ENCODE peak calls at places on chromosomes 5 and 9, in five cellular contexts. T, L, Z, F and Q are unnamed samples.

GRCh38 chr9:120783611-120784047 is 9.6 kb downstream of the FBXW2 start:
- DNase-seq in Z (peak; percentile 60), T (no peak), F (no peak), L (peak; percentile 87), Q (no peak)

GRCh38 chr9:76603448-76603895 is 144.5 kb downstream of the GCNT1 start:
- DNase-seq in F (no peak), T (no peak), Z (no peak), L (no peak), Q (no peak)

GRCh38 chr5:7897014-7897600 is 28.2 kb downstream of the MTRR start:
- DNase-seq in F (peak; percentile 40), Z (peak; percentile 72), L (peak; percentile 21), T (peak; percentile 43), Q (no peak)

GRCh38 chr9:72954431-72955420 is 1.9 kb upstream of the ALDH1A1 start:
- DNase-seq in Z (peak; percentile 68), T (no peak), F (no peak), L (no peak), Q (no peak)

GRCh38 chr5:27748847-27749246 is 710.5 kb upstream of the CDH9 start:
- DNase-seq in T (no peak), L (no peak), F (no peak), Z (no peak), Q (no peak)

GRCh38 chr5:43309657-43310056 is 3.6 kb downstream of the HMGCS1 start:
- DNase-seq in F (no peak), T (no peak), L (no peak), Z (no peak), Q (no peak)

GRCh38 chr5:73031839-73032238 is 76.0 kb downstream of the FCHO2 start:
- DNase-seq in T (no peak), L (no peak), F (no peak), Z (no peak), Q (no peak)

GRCh38 chr5:134833340-134834032 is 12.3 kb upstream of the C5orf24 start:
- DNase-seq in T (no peak), F (no peak), Z (no peak), L (no peak), Q (no peak)

GRCh38 chr9:70971698-70972097 is 149.7 kb downstream of the TRPM3 start:
- DNase-seq in F (no peak), L (no peak), Z (no peak), T (no peak), Q (no peak)
- TF ChIP-seq JUNB in F (no peak), L (no peak), Z (no peak), T (no peak), Q (no peak)

GRCh38 chr5:118327389-118327788 is 661.0 kb downstream of the DTWD2 start:
- DNase-seq in F (no peak), Z (no peak), T (no peak), L (no peak), Q (no peak)

DNA sequence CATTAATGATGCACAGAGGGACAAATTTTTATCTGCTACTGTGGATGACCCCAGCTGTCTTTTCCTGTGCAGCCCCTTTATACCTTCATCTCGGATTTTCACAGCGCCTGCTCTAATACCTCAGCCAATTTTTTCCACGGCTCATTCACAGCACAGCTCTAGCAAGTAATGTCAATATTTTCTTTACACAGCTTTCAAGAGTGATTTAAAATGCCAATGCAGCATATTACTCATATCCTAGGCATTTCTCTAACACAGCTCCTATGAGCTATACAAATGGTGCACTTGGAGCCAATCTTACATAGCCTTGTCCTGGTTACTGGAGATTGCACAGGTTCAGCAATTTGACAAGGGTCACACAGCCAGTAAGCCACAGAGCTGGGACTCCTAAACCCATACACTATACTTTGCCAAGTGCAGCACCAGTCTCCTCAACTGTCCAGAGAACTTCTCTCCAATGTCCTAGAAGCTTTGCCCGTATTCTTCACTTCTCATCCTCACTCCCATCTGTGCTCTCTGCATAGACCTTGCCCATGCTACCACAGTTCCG is 661.8 kb downstream of the DTWD2 start:
- DNase-seq in F (no peak), T (no peak), L (no peak), Z (no peak), Q (no peak)
- TF ChIP-seq JUNB in F (no peak), T (no peak), L (no peak), Z (no peak), Q (no peak)

DNA sequence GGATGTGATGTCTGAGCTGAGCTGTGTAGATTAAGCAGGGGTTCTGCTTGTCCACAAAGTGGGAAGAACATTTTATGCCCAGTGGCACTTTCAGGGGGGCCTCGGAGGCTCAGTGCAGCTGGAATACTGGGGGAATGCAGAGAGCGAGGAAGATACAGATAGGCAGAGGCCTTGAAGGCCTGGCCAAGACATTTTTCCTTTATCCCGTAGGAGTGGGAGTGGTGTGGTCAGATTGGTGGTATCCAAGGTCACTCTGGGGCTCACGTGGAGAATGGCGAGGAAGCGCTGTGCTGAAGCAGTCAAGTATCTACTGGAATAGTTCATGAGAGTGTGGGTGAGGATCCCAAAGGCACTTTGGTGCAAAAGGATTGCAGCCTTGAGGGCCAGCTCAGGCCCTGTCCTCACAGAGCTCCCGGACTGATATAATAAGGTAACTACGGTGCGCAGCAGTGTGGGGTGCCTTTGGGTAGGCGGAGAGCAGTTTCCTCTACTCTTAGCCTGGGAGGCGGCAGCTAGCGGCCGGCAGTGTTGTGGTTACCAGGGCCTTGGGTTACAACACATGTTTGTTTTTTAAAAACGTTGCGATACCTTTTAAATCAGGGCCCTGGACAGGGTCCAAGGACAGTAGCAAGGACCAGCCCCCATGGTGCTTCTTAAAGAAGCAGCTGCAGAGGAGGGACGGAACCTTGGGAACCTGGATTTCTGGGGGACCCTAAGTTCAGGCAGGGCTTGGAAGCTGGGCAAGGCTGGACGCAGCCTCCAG is 10.8 kb upstream of the CCDC69 start:
- DNase-seq in L (peak; percentile 85), Z (peak; percentile 51), F (no peak), T (no peak), Q (no peak)
- TF ChIP-seq JUNB in L (no peak), Z (no peak), F (no peak), T (no peak), Q (no peak)

GRCh38 chr9:106869458-106869857 is 6.5 kb downstream of the ZNF462 start:
- DNase-seq in Z (no peak), F (no peak), L (no peak), T (no peak), Q (no peak)

GRCh38 chr9:106866243-106866642 is 3.3 kb downstream of the ZNF462 start:
- DNase-seq in L (no peak), Z (no peak), T (no peak), F (no peak), Q (peak; percentile 45)

GRCh38 chr9:106868565-106868964 is 5.6 kb downstream of the ZNF462 start:
- DNase-seq in Z (no peak), F (no peak), T (no peak), L (no peak), Q (no peak)

GRCh38 chr9:106868096-106868495 is 5.1 kb downstream of the ZNF462 start:
- DNase-seq in L (no peak), T (no peak), Z (no peak), F (no peak), Q (no peak)

DNA sequence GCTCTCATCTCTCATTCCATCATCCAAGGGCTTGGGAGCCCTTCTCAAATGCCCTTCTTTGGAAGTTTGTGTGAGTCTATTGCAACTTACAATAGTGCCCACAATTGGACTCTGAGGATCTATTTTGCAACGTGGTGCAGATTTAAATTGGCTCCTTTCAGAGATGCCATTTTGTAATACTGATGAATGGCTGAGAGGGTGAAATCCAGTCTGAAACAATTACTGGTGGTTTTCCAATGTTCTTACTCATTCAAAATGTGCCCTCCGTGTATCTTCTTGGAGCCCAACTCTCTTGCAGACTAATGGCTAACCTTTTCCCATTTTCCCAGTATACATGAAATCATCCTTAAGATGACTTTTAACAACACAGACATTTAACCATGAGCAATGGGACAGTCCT is 6.1 kb downstream of the ZNF462 start:
- DNase-seq in L (no peak), T (no peak), F (no peak), Z (no peak), Q (no peak)
- TF ChIP-seq JUNB in L (no peak), T (no peak), F (no peak), Z (no peak), Q (no peak)

GRCh38 chr5:132074772-132075718 is 1.5 kb downstream of the CSF2 start:
- DNase-seq in Z (peak; percentile 14), L (no peak), T (no peak), F (peak; percentile 53), Q (no peak)

GRCh38 chr5:132075719-132076077 is 2.1 kb downstream of the CSF2 start:
- DNase-seq in F (no peak), L (no peak), Z (no peak), T (no peak), Q (no peak)

GRCh38 chr5:132076983-132077382 is 3.4 kb downstream of the CSF2 start:
- DNase-seq in T (no peak), Z (no peak), L (no peak), F (no peak), Q (no peak)

GRCh38 chr5:132074091-132074771 is 642 bp downstream of the CSF2 start:
- DNase-seq in L (no peak), T (no peak), Z (no peak), F (no peak), Q (no peak)

GRCh38 chr5:132076202-132076830 is 2.7 kb downstream of the CSF2 start:
- DNase-seq in F (no peak), Z (no peak), T (no peak), L (no peak), Q (no peak)
- TF ChIP-seq JUNB in F (no peak), Z (no peak), T (no peak), L (no peak), Q (no peak)

DNA sequence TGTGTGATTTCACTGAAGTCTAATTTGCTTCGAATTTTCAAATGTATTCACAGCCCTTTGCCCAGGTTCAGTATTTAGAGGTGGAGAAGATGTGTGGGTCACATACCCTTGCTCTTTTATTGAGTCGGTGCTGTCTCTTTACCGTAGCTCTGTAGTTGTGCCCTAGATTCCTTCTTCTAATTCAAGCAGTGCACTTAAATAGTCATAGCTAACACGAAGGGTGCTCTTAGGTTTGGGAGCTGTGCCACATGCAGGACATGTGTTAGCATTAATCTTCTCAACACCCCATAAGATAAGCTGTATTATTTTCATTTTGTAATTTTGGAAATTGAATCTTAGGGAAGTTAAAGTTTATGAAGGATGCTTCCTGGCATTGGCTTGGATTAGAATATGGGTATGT is 293.3 kb downstream of the MAST4 start:
- DNase-seq in Z (no peak), T (no peak), L (no peak), F (no peak), Q (no peak)
- TF ChIP-seq JUNB in Z (no peak), T (no peak), L (no peak), F (no peak), Q (no peak)

DNA sequence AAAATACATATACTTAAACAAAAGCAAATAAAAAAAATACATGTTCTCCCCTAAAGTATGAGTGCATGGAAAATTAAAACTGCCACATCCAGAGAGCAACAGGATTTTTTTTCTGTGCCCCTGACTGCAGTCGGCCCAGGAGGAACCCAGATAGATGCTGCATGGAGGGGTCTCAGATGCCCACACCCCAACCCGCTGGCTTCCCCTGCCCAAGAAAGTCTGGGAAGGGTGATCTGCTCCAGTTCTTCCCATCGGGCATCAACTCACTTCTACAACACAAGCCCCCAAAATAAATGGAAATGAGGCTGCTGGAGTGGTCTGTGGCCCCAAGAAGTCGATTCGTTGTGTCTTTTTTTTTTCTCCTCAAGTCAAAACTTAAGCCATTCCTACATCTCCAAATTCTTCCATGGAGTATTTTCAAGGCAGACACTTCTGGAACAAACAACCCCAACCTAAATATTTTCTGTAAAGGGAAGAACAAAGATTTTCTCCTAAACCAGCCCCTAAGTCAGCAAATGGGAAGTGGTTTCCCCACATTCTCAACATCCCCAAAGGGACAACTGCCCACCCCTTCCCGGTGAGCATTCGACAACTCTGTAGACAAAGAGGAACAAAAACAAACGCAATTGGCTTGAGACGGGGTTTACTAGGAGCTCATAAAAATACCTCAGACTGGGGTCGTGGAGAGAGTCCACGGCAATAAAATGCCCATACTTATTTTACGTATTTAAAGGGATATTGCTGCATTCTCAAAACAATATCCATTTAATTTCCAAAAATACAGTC is 46.7 kb downstream of the ROR2 start:
- DNase-seq in F (no peak), T (no peak), Z (no peak), L (no peak), Q (no peak)
- TF ChIP-seq JUNB in F (no peak), T (no peak), Z (no peak), L (no peak), Q (no peak)